ENCODE peak calls at places on chromosomes 7 and 10, in six cellular contexts. E, V, Y, O, Q and M are unnamed samples.

GRCh38 chr7:94087664-94088352 is 83.7 kb upstream of the BET1 start:
- DNase-seq in E (peak; percentile 89), V (no peak), Y (no peak), O (peak; percentile 75), Q (peak; percentile 88), M (peak; percentile 72)

GRCh38 chr7:12756841-12757240 is 69.4 kb downstream of the ARL4A start:
- DNase-seq in E (no peak), V (no peak), Y (peak; percentile 27), O (peak; percentile 39), Q (no peak), M (no peak)

GRCh38 chr7:55426676-55427075 is 61.5 kb downstream of the LANCL2 start:
- DNase-seq in E (no peak), V (no peak), Y (no peak), O (no peak), Q (no peak), M (no peak)

GRCh38 chr7:29866490-29866930 is 60.2 kb downstream of the WIPF3 start:
- DNase-seq in E (no peak), V (peak; percentile 84), Y (no peak), O (peak; percentile 38), Q (peak; percentile 91), M (peak; percentile 15)

GRCh38 chr7:39832519-39833085 is 117.5 kb upstream of the CDK13 start:
- DNase-seq in E (no peak), V (no peak), Y (no peak), O (no peak), Q (no peak), M (no peak)

GRCh38 chr7:70595741-70596574 is 536.0 kb upstream of the GALNT17 start:
- DNase-seq in E (peak; percentile 75), V (no peak), Y (no peak), O (peak; percentile 63), Q (no peak), M (no peak)

GRCh38 chr7:29563590-29564454 is at the start of gene PRR15:
- DNase-seq in E (no peak), V (peak; percentile 51), Y (no peak), O (peak; percentile 37), Q (peak; percentile 40), M (no peak)

GRCh38 chr7:158743219-158743618 is 38.6 kb upstream of the NCAPG2 start:
- DNase-seq in E (no peak), V (no peak), Y (no peak), O (no peak), Q (no peak), M (no peak)

GRCh38 chr7:48964074-48964473 is 39.7 kb downstream of the CDC14C start:
- DNase-seq in E (no peak), V (no peak), Y (no peak), O (no peak), Q (peak; percentile 68), M (peak; percentile 73)

GRCh38 chr10:73110345-73110849 is at the start of gene NUDT13:
- DNase-seq in E (peak; percentile 89), V (peak; percentile 74), Y (no peak), O (peak; percentile 77), Q (peak; percentile 87), M (no peak)

GRCh38 chr7:115363916-115364315 is 442.0 kb downstream of the MDFIC start:
- DNase-seq in E (no peak), V (no peak), Y (no peak), O (no peak), Q (peak; percentile 3), M (no peak)

GRCh38 chr10:88181902-88182671 is 318.7 kb downstream of the PTEN start:
- DNase-seq in E (peak; percentile 19), V (no peak), Y (no peak), O (no peak), Q (no peak), M (no peak)

GRCh38 chr10:113434315-113434714 is 118.5 kb upstream of the HABP2 start:
- DNase-seq in E (no peak), V (no peak), Y (no peak), O (no peak), Q (no peak), M (no peak)

GRCh38 chr10:4812952-4813351 is 13.1 kb upstream of the AKR1E2 start:
- DNase-seq in E (no peak), V (no peak), Y (peak; percentile 36), O (peak; percentile 63), Q (peak; percentile 46), M (peak; percentile 84)

GRCh38 chr7:151806204-151806603 is 70.7 kb downstream of the PRKAG2 start:
- DNase-seq in E (no peak), V (peak; percentile 37), Y (no peak), O (no peak), Q (peak; percentile 21), M (no peak)

GRCh38 chr7:5429253-5429856 is 5.7 kb upstream of the TNRC18 start:
- DNase-seq in E (no peak), V (peak; percentile 69), Y (no peak), O (no peak), Q (peak; percentile 81), M (no peak)

GRCh38 chr7:38907066-38907465 is 1.9 kb downstream of the VPS41 start:
- DNase-seq in E (no peak), V (no peak), Y (no peak), O (no peak), Q (no peak), M (no peak)

GRCh38 chr7:149261321-149261828 is 621 bp upstream of the ZNF783 start:
- DNase-seq in E (peak; percentile 26), V (no peak), Y (no peak), O (peak; percentile 50), Q (peak; percentile 40), M (no peak)

GRCh38 chr10:47369251-47369894 is 14.7 kb downstream of the ZNF488 start:
- DNase-seq in E (no peak), V (no peak), Y (no peak), O (no peak), Q (no peak), M (no peak)

GRCh38 chr10:78516741-78517140 is 483.1 kb downstream of the RPS24 start:
- DNase-seq in E (no peak), V (no peak), Y (no peak), O (no peak), Q (no peak), M (no peak)

GRCh38 chr10:77943086-77943901 is 16.7 kb upstream of the DLG5 start:
- DNase-seq in E (no peak), V (peak; percentile 48), Y (peak; percentile 41), O (peak; percentile 74), Q (peak; percentile 83), M (no peak)

GRCh38 chr7:27868117-27868516 is 128.2 kb downstream of the TAX1BP1 start:
- DNase-seq in E (no peak), V (no peak), Y (no peak), O (peak; percentile 38), Q (no peak), M (no peak)

GRCh38 chr7:157211710-157212109 is 73.0 kb downstream of the UBE3C start:
- DNase-seq in E (no peak), V (no peak), Y (no peak), O (peak; percentile 30), Q (peak; percentile 72), M (peak; percentile 82)

GRCh38 chr10:77355844-77356243 is 281.8 kb downstream of the KCNMA1 start:
- DNase-seq in E (no peak), V (no peak), Y (peak; percentile 75), O (peak; percentile 30), Q (peak; percentile 31), M (peak; percentile 55)

GRCh38 chr7:335358-336148 is 45.6 kb downstream of the FOXL3 start:
- DNase-seq in E (no peak), V (peak; percentile 36), Y (no peak), O (no peak), Q (no peak), M (no peak)

GRCh38 chr10:104232613-104233102 is 494 bp upstream of the CFAP43 start:
- DNase-seq in E (no peak), V (peak; percentile 49), Y (no peak), O (no peak), Q (no peak), M (no peak)